ENCODE peak calls at places on chromosomes 13 and 19, in seven cellular contexts. K is stomach; E is pancreas; H is NCI-H1092; B is left kidney; G is effector CD4-positive, alpha-beta T cell; P is astrocyte of the hippocampus. I is an unnamed sample.

GRCh38 chr13:59422646-59423045 is 741.1 kb downstream of the DIAPH3 start:
- DNase-seq in K (no peak), E (no peak), H (no peak), B (no peak), G (no peak), P (no peak), I (no peak)

GRCh38 chr13:26964278-26965057 is 203.9 kb upstream of the GPR12 start:
- DNase-seq in K (no peak), E (peak), H (peak), B (peak), G (no peak), P (peak), I (peak)

GRCh38 chr19:46413262-46414031 is at the start of gene CCDC8:
- DNase-seq in K (no peak), E (peak), H (no peak), B (peak), G (no peak), P (peak), I (peak)

GRCh38 chr13:99028890-99029289 is 51.0 kb upstream of the DOCK9 start:
- DNase-seq in K (no peak), E (no peak), H (peak), B (no peak), G (peak), P (no peak), I (no peak)

GRCh38 chr19:32924200-32924599 is 47.6 kb downstream of the CEP89 start:
- DNase-seq in K (no peak), E (no peak), H (no peak), B (no peak), G (no peak), P (no peak), I (peak)

GRCh38 chr19:36169084-36169760 is 17.0 kb upstream of the COX7A1 start:
- DNase-seq in K (peak), E (no peak), H (peak), B (peak), G (no peak), P (peak), I (no peak)

GRCh38 chr19:38831142-38831605 is 420 bp downstream of the ECH1 start:
- DNase-seq in K (peak), E (peak), H (no peak), B (peak), G (no peak), P (peak), I (peak)

GRCh38 chr19:32916969-32917611 is 47.5 kb upstream of the SLC7A9 start:
- DNase-seq in K (no peak), E (no peak), H (no peak), B (no peak), G (no peak), P (no peak), I (no peak)

GRCh38 chr13:44921931-44922758 is 67.1 kb downstream of the NUFIP1 start:
- DNase-seq in K (peak), E (no peak), H (peak), B (peak), G (no peak), P (peak), I (peak)

GRCh38 chr19:6761053-6761676 is 6.1 kb downstream of the SH2D3A start:
- DNase-seq in K (no peak), E (no peak), H (no peak), B (no peak), G (no peak), P (no peak), I (no peak)

GRCh38 chr13:99610702-99611289 is 109.5 kb downstream of the TM9SF2 start:
- DNase-seq in K (no peak), E (no peak), H (no peak), B (no peak), G (no peak), P (no peak), I (no peak)

GRCh38 chr13:67736646-67737420 is 506.7 kb upstream of the PCDH9 start:
- DNase-seq in K (no peak), E (no peak), H (peak), B (peak), G (no peak), P (peak), I (peak)

GRCh38 chr13:100710176-100710575 is 35.6 kb upstream of the TMTC4 start:
- DNase-seq in K (no peak), E (no peak), H (no peak), B (no peak), G (no peak), P (peak), I (no peak)

GRCh38 chr19:19215792-19216191 is 4.0 kb downstream of the NCAN start:
- DNase-seq in K (no peak), E (no peak), H (no peak), B (no peak), G (no peak), P (no peak), I (no peak)

GRCh38 chr19:12834418-12834943 is at the start of gene RTBDN:
- DNase-seq in K (no peak), E (no peak), H (no peak), B (peak), G (no peak), P (no peak), I (no peak)

GRCh38 chr19:44891016-44891882 is at the start of gene TOMM40:
- DNase-seq in K (peak), E (peak), H (peak), B (peak), G (no peak), P (peak), I (no peak)

GRCh38 chr19:7679771-7680605 is 645 bp upstream of the TRAPPC5 start:
- DNase-seq in K (no peak), E (no peak), H (no peak), B (no peak), G (no peak), P (no peak), I (no peak)

GRCh38 chr19:6417713-6418561 is 6.7 kb downstream of the KHSRP start:
- DNase-seq in K (no peak), E (no peak), H (no peak), B (peak), G (no peak), P (peak), I (no peak)

GRCh38 chr13:109285586-109285985 is 500.8 kb downstream of the IRS2 start:
- DNase-seq in K (no peak), E (no peak), H (no peak), B (no peak), G (no peak), P (no peak), I (no peak)

GRCh38 chr13:33233547-33233946 is 52.0 kb downstream of the STARD13 start:
- DNase-seq in K (no peak), E (peak), H (no peak), B (no peak), G (no peak), P (no peak), I (no peak)

GRCh38 chr13:48749144-48749543 is 95.4 kb downstream of the CYSLTR2 start:
- DNase-seq in K (no peak), E (no peak), H (no peak), B (no peak), G (no peak), P (peak), I (peak)

GRCh38 chr19:42030605-42031004 is 36.6 kb upstream of the ATP1A3 start:
- DNase-seq in K (no peak), E (no peak), H (no peak), B (no peak), G (no peak), P (no peak), I (no peak)

GRCh38 chr13:21240586-21240985 is 64.1 kb downstream of the MRPL57 start:
- DNase-seq in K (no peak), E (no peak), H (no peak), B (no peak), G (no peak), P (peak), I (peak)

GRCh38 chr13:110116072-110116487 is 190.9 kb downstream of the COL4A1 start:
- DNase-seq in K (peak), E (peak), H (no peak), B (peak), G (peak), P (no peak), I (peak)